ENCODE peak calls at places on chromosome 4, in six cellular contexts. C is PC-3; R is ovary; O is brain microvascular endothelial cell; B is dorsolateral prefrontal cortex; A is CD8-positive, alpha-beta T cell. J is an unnamed sample.

GRCh38 chr4:38365261-38365660 is 298.7 kb upstream of the KLF3 start:
- DNase-seq in C (no peak), R (no peak), O (no peak), B (no peak), A (no peak), J (no peak)

GRCh38 chr4:113052379-113052951 is 3.0 kb downstream of the ANK2 start:
- DNase-seq in C (peak; percentile 59), R (peak; percentile 46), O (peak; percentile 44), B (peak; percentile 52), A (no peak), J (peak; percentile 27)

GRCh38 chr4:173485164-173485563 is 44.9 kb downstream of the HAND2 start:
- DNase-seq in C (no peak), R (no peak), O (no peak), B (no peak), A (no peak), J (no peak)

GRCh38 chr4:76752911-76753494 is 144.9 kb downstream of the SOWAHB start:
- DNase-seq in C (peak; percentile 84), R (no peak), O (peak; percentile 97), B (no peak), A (no peak), J (peak; percentile 98)

GRCh38 chr4:10006604-10007435 is 14.5 kb downstream of the SLC2A9 start:
- DNase-seq in C (peak; percentile 96), R (no peak), O (no peak), B (no peak), A (no peak), J (no peak)

GRCh38 chr4:76704133-76704881 is 193.6 kb downstream of the SOWAHB start:
- DNase-seq in C (peak; percentile 88), R (no peak), O (peak; percentile 34), B (no peak), A (no peak), J (no peak)

GRCh38 chr4:88033309-88033708 is 25.9 kb downstream of the PKD2 start:
- DNase-seq in C (peak; percentile 74), R (no peak), O (peak; percentile 36), B (no peak), A (no peak), J (no peak)

GRCh38 chr4:63717384-63717783 is 691.9 kb downstream of the TECRL start:
- DNase-seq in C (peak; percentile 82), R (no peak), O (no peak), B (no peak), A (no peak), J (no peak)

GRCh38 chr4:20203508-20203907 is 48.2 kb upstream of the SLIT2 start:
- DNase-seq in C (peak; percentile 75), R (no peak), O (peak; percentile 83), B (no peak), A (no peak), J (peak; percentile 96)

GRCh38 chr4:114598191-114599121 is at the start of gene UGT8:
- DNase-seq in C (peak; percentile 34), R (peak; percentile 17), O (no peak), B (peak; percentile 66), A (no peak), J (no peak)

GRCh38 chr4:23932935-23933334 is 43.1 kb upstream of the PPARGC1A start:
- DNase-seq in C (no peak), R (no peak), O (no peak), B (no peak), A (no peak), J (peak; percentile 3)

GRCh38 chr4:88341227-88342192 is 37.1 kb upstream of the HERC6 start:
- DNase-seq in C (peak; percentile 76), R (peak; percentile 41), O (peak; percentile 95), B (peak; percentile 70), A (no peak), J (peak; percentile 81)

GRCh38 chr4:182808673-182809416 is 108.3 kb downstream of the DCTD start:
- DNase-seq in C (peak; percentile 83), R (no peak), O (peak; percentile 49), B (no peak), A (peak; percentile 58), J (peak; percentile 13)

GRCh38 chr4:185142563-185142910 is 529 bp upstream of the SLC25A4 start:
- DNase-seq in C (no peak), R (no peak), O (no peak), B (no peak), A (no peak), J (no peak)

GRCh38 chr4:38834570-38834969 is 22.0 kb downstream of the TLR6 start:
- DNase-seq in C (no peak), R (no peak), O (no peak), B (no peak), A (no peak), J (no peak)

GRCh38 chr4:110042540-110043517 is 130.1 kb downstream of the EGF start:
- DNase-seq in C (no peak), R (no peak), O (no peak), B (no peak), A (no peak), J (no peak)

GRCh38 chr4:48687313-48687712 is 92.8 kb downstream of the FRYL start:
- DNase-seq in C (no peak), R (no peak), O (no peak), B (no peak), A (no peak), J (no peak)

DNA sequence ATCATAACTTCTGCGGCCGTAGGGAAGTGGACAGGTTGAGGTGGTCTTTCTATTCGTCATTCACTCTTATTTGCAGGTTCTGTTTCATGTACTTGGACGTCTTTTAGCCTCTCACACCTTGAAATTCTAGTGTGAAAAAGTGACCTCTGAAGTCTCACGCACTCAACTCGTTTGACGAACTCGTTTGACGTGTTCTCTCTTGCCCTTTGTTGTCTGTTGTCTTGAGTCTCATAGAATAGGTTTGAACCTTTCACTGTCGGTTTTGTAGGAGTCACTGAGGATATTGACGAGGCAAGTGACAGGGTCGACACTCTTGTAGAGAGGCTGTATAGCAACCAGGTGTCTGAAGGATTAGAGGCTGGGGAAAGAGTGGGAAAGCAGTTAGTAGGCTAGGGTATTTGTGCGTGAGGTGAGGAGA is 1.1 kb upstream of the PGRMC2 start:
- DNase-seq in C (peak; percentile 26), R (no peak), O (peak; percentile 46), B (no peak), A (no peak), J (no peak)
- H3K4me3 ChIP-seq in C (peak overlapping the region; percentile 89), R (peak overlapping the region; percentile 94), O (peak overlapping the region; percentile 85), B (peak overlapping the region; percentile 82), A (peak overlapping the region; percentile 69), J (peak overlapping the region; percentile 66)

GRCh38 chr4:85708468-85708867 is 233.5 kb downstream of the ARHGAP24 start:
- DNase-seq in C (no peak), R (no peak), O (no peak), B (no peak), A (no peak), J (no peak)
- TF ChIP-seq CTCF in C (no peak), R (no peak), O (no peak), B (no peak), A (no peak), J (no peak)

DNA sequence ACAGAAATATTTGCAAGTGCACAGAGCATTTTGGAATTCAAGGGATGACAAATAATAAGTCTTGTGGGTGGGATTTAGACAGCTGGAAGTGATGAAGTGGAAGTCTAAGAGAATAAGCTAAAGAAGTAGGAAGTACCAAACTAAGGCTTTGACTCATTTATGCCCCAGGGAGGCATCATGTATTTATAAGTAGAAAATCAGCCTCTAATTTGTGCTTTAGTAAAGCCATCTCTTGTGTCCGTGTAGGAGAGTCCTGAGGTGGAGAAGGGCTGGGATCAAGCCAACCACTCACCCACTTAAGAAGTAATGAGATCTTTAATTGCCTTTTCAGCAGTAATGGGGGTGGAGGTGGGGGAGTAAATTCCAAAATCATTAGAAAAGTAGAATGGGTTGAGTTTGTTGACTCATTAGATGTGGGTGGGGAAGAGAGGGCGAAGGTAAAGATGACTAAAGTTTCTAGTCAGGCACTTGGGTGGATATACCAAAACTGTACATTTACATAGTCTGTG is 356.7 kb downstream of the STIM2 start:
- DNase-seq in C (peak; percentile 85), R (no peak), O (no peak), B (no peak), A (no peak), J (peak; percentile 51)
- H3K4me3 ChIP-seq in C (peak overlapping the region; percentile 58), R (no peak overlapping the region), O (no peak overlapping the region), B (no peak overlapping the region), A (no peak overlapping the region), J (peak overlapping the region; percentile 22)

DNA sequence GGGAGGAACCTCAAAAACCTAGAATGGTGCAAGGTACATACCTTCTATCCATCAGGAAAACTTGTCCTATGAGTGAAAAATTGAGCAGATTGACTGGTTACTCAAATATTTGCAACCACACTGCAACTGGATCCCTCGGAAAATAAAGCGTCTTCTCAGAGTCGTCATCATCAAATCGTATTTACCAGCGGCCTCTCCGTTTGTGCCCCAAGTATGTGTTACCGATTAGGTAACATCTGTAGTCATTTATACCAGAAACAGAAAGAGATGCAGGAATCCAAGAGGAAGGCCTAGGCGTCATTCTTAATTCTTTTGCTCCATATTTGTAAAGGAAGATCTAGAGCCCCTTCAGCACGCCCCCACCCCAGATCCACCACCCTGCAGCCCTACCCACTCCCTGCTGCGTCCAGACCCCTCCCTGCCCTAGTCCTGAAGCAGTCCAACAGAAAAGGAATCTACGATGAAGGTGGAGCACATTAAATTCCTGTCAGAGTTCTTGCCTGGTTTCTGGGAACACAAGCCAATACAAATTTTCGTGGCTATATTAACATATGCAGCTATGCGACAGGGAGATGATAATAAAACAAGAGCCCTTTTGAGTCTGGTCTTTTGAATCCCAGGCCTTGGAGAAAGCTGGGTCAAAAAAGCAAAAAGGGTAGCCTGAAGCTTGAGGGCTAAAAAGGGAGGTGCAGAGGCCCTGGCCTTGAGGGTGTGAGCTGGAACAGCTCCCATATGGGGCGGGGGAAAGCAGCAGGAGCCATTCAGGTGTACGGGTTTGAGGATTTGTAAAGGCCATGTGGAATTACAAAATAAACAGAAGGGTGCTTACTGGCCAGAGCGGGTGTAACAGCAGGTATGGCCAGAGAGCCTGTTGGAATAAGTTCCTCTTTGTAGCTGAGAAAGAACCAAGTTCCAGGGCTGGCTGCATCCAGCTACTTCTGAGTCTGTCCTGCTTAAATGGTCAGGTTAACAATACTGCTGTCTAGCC is 77.0 kb downstream of the ZNF827 start:
- DNase-seq in C (no peak), R (no peak), O (no peak), B (no peak), A (no peak), J (no peak)
- TF ChIP-seq CTCF in C (no peak), R (no peak), O (no peak), B (no peak), A (no peak), J (no peak)

GRCh38 chr4:87012265-87012953 is 77.6 kb downstream of the AFF1 start:
- DNase-seq in C (no peak), R (no peak), O (no peak), B (no peak), A (no peak), J (no peak)
- H3K4me3 ChIP-seq in C (no peak overlapping the region), R (no peak overlapping the region), O (no peak overlapping the region), B (no peak overlapping the region), A (no peak overlapping the region), J (no peak overlapping the region)

DNA sequence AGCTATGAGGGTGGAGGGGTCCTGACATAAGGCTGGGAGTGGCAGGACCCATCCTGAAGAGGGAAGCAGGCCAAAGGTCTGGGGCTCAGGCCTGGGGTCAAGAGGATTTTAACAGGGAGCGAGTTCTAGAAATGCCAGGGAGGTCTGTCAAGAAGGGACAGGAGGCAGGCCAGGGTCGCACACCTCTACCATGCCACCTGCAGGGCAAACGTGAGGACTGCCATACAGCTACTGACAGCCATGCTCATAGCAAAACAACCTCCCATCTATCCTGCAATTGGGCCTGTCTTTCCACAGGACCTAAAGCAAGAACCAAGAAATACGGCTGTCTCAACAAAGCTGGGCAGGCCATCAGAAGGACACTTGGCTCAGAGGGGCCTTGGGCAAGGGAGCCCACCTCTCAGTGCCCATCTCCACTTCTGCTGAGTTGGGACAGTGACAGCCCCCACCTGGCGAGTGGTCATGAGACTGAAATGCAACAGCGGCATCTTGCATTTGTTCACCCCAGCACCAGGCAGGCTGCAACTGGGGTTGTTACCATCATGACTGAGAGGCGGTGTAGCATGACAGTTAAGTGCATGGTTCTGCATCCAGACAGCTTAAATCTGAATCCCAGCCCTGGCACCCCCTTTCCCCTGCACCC is 92.7 kb downstream of the WFS1 start:
- DNase-seq in C (peak; percentile 3), R (no peak), O (no peak), B (no peak), A (no peak), J (no peak)
- TF ChIP-seq CTCF in C (peak; percentile 26), R (no peak), O (no peak), B (no peak), A (no peak), J (no peak)

J was measured in AG09309.